ENCODE peak calls at places on chromosomes 7 and 10, in five cellular contexts. O, B, A, Q and D are unnamed samples.

GRCh38 chr10:63553031-63553430 is 31.8 kb downstream of the REEP3 start:
- DNase-seq in O (no peak), B (peak), Q (no peak), A (no peak), D (no peak)

GRCh38 chr7:52302765-52303520 is 732.5 kb upstream of the POM121L12 start:
- DNase-seq in O (no peak), Q (no peak), B (no peak), A (no peak), D (no peak)

GRCh38 chr10:23358357-23358756 is 13.8 kb upstream of the C10orf67 start:
- DNase-seq in A (no peak), B (no peak), Q (no peak), O (no peak), D (no peak)

GRCh38 chr7:85554294-85554877 is 367.5 kb upstream of the SEMA3D start:
- DNase-seq in B (peak), A (no peak), Q (peak), O (no peak), D (no peak)

GRCh38 chr7:106573125-106573663 is 87.8 kb downstream of the CCDC71L start:
- DNase-seq in O (no peak), A (no peak), B (no peak), Q (no peak), D (no peak)

GRCh38 chr7:92158660-92159575 is 20.0 kb downstream of the LRRD1 start:
- DNase-seq in Q (no peak), B (no peak), A (no peak), O (no peak), D (no peak)

GRCh38 chr7:51075681-51076580 is 240.7 kb downstream of the COBL start:
- DNase-seq in A (no peak), Q (no peak), B (no peak), O (no peak), D (no peak)

GRCh38 chr7:140877249-140877524 is 47.5 kb downstream of the BRAF start:
- DNase-seq in Q (no peak), O (no peak), A (no peak), B (no peak), D (no peak)

GRCh38 chr10:75186310-75186709 is 24.3 kb upstream of the VDAC2 start:
- DNase-seq in A (no peak), Q (no peak), O (no peak), B (no peak), D (no peak)

GRCh38 chr7:69770613-69771012 is 172.3 kb downstream of the AUTS2 start:
- DNase-seq in Q (no peak), O (no peak), B (no peak), A (no peak), D (no peak)

GRCh38 chr7:76222333-76222732 is 20.6 kb downstream of the SRRM3 start:
- DNase-seq in O (no peak), Q (no peak), A (no peak), B (no peak), D (no peak)

GRCh38 chr7:12062062-12062461 is 149.0 kb upstream of the TMEM106B start:
- DNase-seq in Q (no peak), B (no peak), O (no peak), A (no peak), D (no peak)

GRCh38 chr7:144454-144826 is 47.9 kb upstream of the FAM20C start:
- DNase-seq in O (no peak), A (no peak), Q (no peak), B (no peak), D (no peak)

GRCh38 chr10:133465950-133466474 is 12.3 kb downstream of the SCART1 start:
- DNase-seq in B (no peak), Q (no peak), A (no peak), O (no peak), D (no peak)

GRCh38 chr10:9684186-9684585 is 1333.5 kb upstream of the CELF2 start:
- DNase-seq in B (no peak), A (no peak), Q (no peak), O (no peak), D (no peak)

GRCh38 chr7:464712-465461 is 54.8 kb downstream of the PDGFA start:
- DNase-seq in Q (no peak), B (no peak), A (no peak), O (no peak), D (no peak)

GRCh38 chr7:103727982-103728610 is 261.4 kb downstream of the RELN start:
- DNase-seq in B (no peak), O (no peak), Q (no peak), A (no peak), D (no peak)

GRCh38 chr10:104521901-104522827 is 118.9 kb upstream of the SORCS3 start:
- DNase-seq in Q (no peak), O (no peak), A (no peak), B (no peak), D (no peak)

GRCh38 chr7:157977306-157977705 is 610.3 kb downstream of the PTPRN2 start:
- DNase-seq in O (no peak), B (no peak), Q (no peak), A (no peak), D (no peak)

GRCh38 chr10:125656523-125656922 is 26.4 kb downstream of the TEX36 start:
- DNase-seq in A (no peak), B (no peak), O (no peak), Q (no peak), D (no peak)

GRCh38 chr7:4613855-4614548 is 68.1 kb upstream of the FOXK1 start:
- DNase-seq in O (no peak), Q (no peak), A (no peak), B (peak), D (no peak)

GRCh38 chr10:91250341-91250740 is 29.9 kb downstream of the PCGF5 start:
- DNase-seq in B (no peak), Q (no peak), O (no peak), A (no peak), D (no peak)

GRCh38 chr10:87546971-87547413 is 42.3 kb downstream of the MINPP1 start:
- DNase-seq in B (no peak), Q (no peak), A (no peak), O (no peak), D (no peak)

GRCh38 chr10:132836248-132836831 is 50.4 kb upstream of the NKX6-2 start:
- DNase-seq in O (no peak), Q (no peak), B (no peak), A (no peak), D (no peak)

GRCh38 chr7:127253289-127254162 is 785 bp upstream of the GRM8 start:
- DNase-seq in Q (peak), A (peak), B (peak), O (peak), D (peak)

GRCh38 chr10:126945351-126946035 is 40.3 kb downstream of the DOCK1 start:
- DNase-seq in O (no peak), A (no peak), B (no peak), Q (no peak), D (no peak)

GRCh38 chr7:98826811-98827231 is 43.0 kb downstream of the TMEM130 start:
- DNase-seq in O (no peak), Q (no peak), B (no peak), A (no peak), D (no peak)

GRCh38 chr7:99729501-99730261 is 5.3 kb downstream of the CYP3A7 start:
- DNase-seq in O (no peak), Q (no peak), B (peak), A (no peak), D (no peak)

GRCh38 chr10:21525367-21526183 is at the start of gene SKIDA1:
- DNase-seq in B (peak), A (no peak), O (no peak), Q (peak), D (no peak)

GRCh38 chr10:132961864-132962622 is 19.7 kb upstream of the CFAP46 start:
- DNase-seq in Q (peak), B (peak), A (peak), O (peak), D (peak)

GRCh38 chr7:116834815-116835533 is 27.4 kb upstream of the CAPZA2 start:
- DNase-seq in A (no peak), O (no peak), Q (no peak), B (peak), D (no peak)

GRCh38 chr7:27225005-27225934 is 17.3 kb upstream of the EVX1 start:
- DNase-seq in O (no peak), A (peak), Q (no peak), B (no peak), D (no peak)

GRCh38 chr10:127044191-127044590 is 139.0 kb downstream of the DOCK1 start:
- DNase-seq in A (no peak), Q (no peak), B (peak), O (no peak), D (no peak)

GRCh38 chr10:91598211-91598981 is 34.5 kb downstream of the PPP1R3C start:
- DNase-seq in A (no peak), O (no peak), B (peak), Q (no peak), D (no peak)

GRCh38 chr10:88920198-88920597 is 32.4 kb downstream of the ACTA2 start:
- DNase-seq in A (no peak), Q (no peak), O (no peak), B (no peak), D (no peak)

GRCh38 chr7:69654381-69654780 is 56.1 kb downstream of the AUTS2 start:
- DNase-seq in B (no peak), O (no peak), Q (no peak), A (no peak), D (no peak)

GRCh38 chr7:19146699-19147098 is 1.5 kb upstream of the FERD3L start:
- DNase-seq in B (peak), A (no peak), O (no peak), Q (no peak), D (no peak)

GRCh38 chr10:72889391-72889831 is 4.1 kb upstream of the OIT3 start:
- DNase-seq in Q (no peak), O (no peak), B (peak), A (no peak), D (no peak)

GRCh38 chr7:73721237-73721848 is 1.9 kb upstream of the STX1A start:
- DNase-seq in A (no peak), O (no peak), B (no peak), Q (no peak), D (no peak)

GRCh38 chr7:5183155-5183554 is 6.9 kb upstream of the WIPI2 start:
- DNase-seq in O (no peak), A (no peak), Q (no peak), B (peak), D (no peak)